ENCODE peak calls at places on chromosomes 3 and 15, in nine cellular contexts. One of them, this sample, is unnamed. For H3K4me1, the result is how much of the 10 kb centered on the place peaks cover.

GRCh38 chr3:101998256-101998926 is 149.1 kb downstream of the NFKBIZ start:
- DNase-seq in heart left ventricle: no peak
- DNase-seq in breast epithelium: no peak
- DNase-seq in cardiac muscle cell: peak
- DNase-seq in SK-N-SH: no peak
- DNase-seq in pancreas: no peak
- DNase-seq in body of pancreas: no peak
- DNase-seq in A549: no peak
- DNase-seq in PC-3: no peak
- DNase-seq in this sample: no peak

GRCh38 chr15:84633311-84634227 is 20.5 kb downstream of the WDR73 start:
- DNase-seq in pancreas: peak
- DNase-seq in A549: no peak
- DNase-seq in cardiac muscle cell: peak
- DNase-seq in breast epithelium: peak
- DNase-seq in heart left ventricle: peak
- DNase-seq in SK-N-SH: peak
- DNase-seq in PC-3: peak
- DNase-seq in body of pancreas: peak
- DNase-seq in this sample: no peak

GRCh38 chr3:14125193-14126016 is 553 bp downstream of the TMEM43 start:
- DNase-seq in body of pancreas: peak
- DNase-seq in PC-3: peak
- DNase-seq in breast epithelium: no peak
- DNase-seq in cardiac muscle cell: peak
- DNase-seq in A549: peak
- DNase-seq in heart left ventricle: peak
- DNase-seq in pancreas: peak
- DNase-seq in SK-N-SH: no peak
- DNase-seq in this sample: peak

GRCh38 chr15:84833447-84833846 is 16.3 kb downstream of the ALPK3 start:
- DNase-seq in SK-N-SH: no peak
- DNase-seq in PC-3: peak
- DNase-seq in breast epithelium: no peak
- DNase-seq in body of pancreas: no peak
- DNase-seq in pancreas: no peak
- DNase-seq in A549: no peak
- DNase-seq in cardiac muscle cell: peak
- DNase-seq in heart left ventricle: no peak
- DNase-seq in this sample: peak

GRCh38 chr3:72375237-72376154 is 472.7 kb downstream of the SHQ1 start:
- DNase-seq in PC-3: no peak
- DNase-seq in heart left ventricle: no peak
- DNase-seq in breast epithelium: no peak
- DNase-seq in SK-N-SH: no peak
- DNase-seq in body of pancreas: no peak
- DNase-seq in pancreas: no peak
- DNase-seq in cardiac muscle cell: no peak
- DNase-seq in A549: no peak
- DNase-seq in this sample: no peak

GRCh38 chr15:69663441-69663840 is 210.8 kb downstream of the RPLP1 start:
- DNase-seq in SK-N-SH: no peak
- DNase-seq in A549: no peak
- DNase-seq in breast epithelium: no peak
- DNase-seq in pancreas: no peak
- DNase-seq in PC-3: no peak
- DNase-seq in cardiac muscle cell: no peak
- DNase-seq in body of pancreas: no peak
- DNase-seq in heart left ventricle: no peak
- DNase-seq in this sample: no peak

GRCh38 chr3:146308222-146308621 is 57.3 kb upstream of the PLSCR4 start:
- DNase-seq in cardiac muscle cell: peak
- DNase-seq in heart left ventricle: no peak
- DNase-seq in breast epithelium: no peak
- DNase-seq in PC-3: peak
- DNase-seq in body of pancreas: no peak
- DNase-seq in pancreas: no peak
- DNase-seq in SK-N-SH: no peak
- DNase-seq in A549: no peak
- DNase-seq in this sample: no peak

GRCh38 chr3:59443618-59444292 is 393.9 kb upstream of the CFAP20DC start:
- DNase-seq in breast epithelium: no peak
- DNase-seq in pancreas: no peak
- DNase-seq in SK-N-SH: no peak
- DNase-seq in A549: no peak
- DNase-seq in PC-3: no peak
- DNase-seq in heart left ventricle: no peak
- DNase-seq in body of pancreas: no peak
- DNase-seq in cardiac muscle cell: no peak
- DNase-seq in this sample: no peak

GRCh38 chr3:28924744-28925360 is 356.0 kb upstream of the RBMS3 start:
- DNase-seq in pancreas: no peak
- DNase-seq in PC-3: peak
- DNase-seq in body of pancreas: no peak
- DNase-seq in SK-N-SH: no peak
- DNase-seq in breast epithelium: no peak
- DNase-seq in cardiac muscle cell: no peak
- DNase-seq in A549: no peak
- DNase-seq in heart left ventricle: no peak
- DNase-seq in this sample: no peak

GRCh38 chr3:71438004-71438685 is 145.4 kb downstream of the FOXP1 start:
- DNase-seq in pancreas: no peak
- DNase-seq in cardiac muscle cell: no peak
- DNase-seq in SK-N-SH: no peak
- DNase-seq in breast epithelium: no peak
- DNase-seq in body of pancreas: no peak
- DNase-seq in A549: no peak
- DNase-seq in heart left ventricle: no peak
- DNase-seq in PC-3: no peak
- DNase-seq in this sample: no peak

GRCh38 chr15:96331141-96331941 is 841 bp downstream of the NR2F2 start:
- DNase-seq in cardiac muscle cell: peak
- DNase-seq in heart left ventricle: peak
- DNase-seq in pancreas: peak
- DNase-seq in breast epithelium: no peak
- DNase-seq in PC-3: peak
- DNase-seq in SK-N-SH: peak
- DNase-seq in A549: no peak
- DNase-seq in body of pancreas: no peak
- DNase-seq in this sample: no peak

GRCh38 chr3:88661433-88661824 is 446.0 kb upstream of the EPHA3 start:
- DNase-seq in A549: no peak
- DNase-seq in breast epithelium: no peak
- DNase-seq in SK-N-SH: no peak
- DNase-seq in cardiac muscle cell: no peak
- DNase-seq in heart left ventricle: no peak
- DNase-seq in PC-3: no peak
- DNase-seq in pancreas: no peak
- DNase-seq in body of pancreas: no peak
- DNase-seq in this sample: no peak

GRCh38 chr3:76652524-76652923 is 387.4 kb upstream of the ROBO2 start:
- DNase-seq in SK-N-SH: no peak
- DNase-seq in breast epithelium: no peak
- DNase-seq in PC-3: no peak
- DNase-seq in pancreas: no peak
- DNase-seq in cardiac muscle cell: no peak
- DNase-seq in heart left ventricle: no peak
- DNase-seq in A549: no peak
- DNase-seq in body of pancreas: no peak
- DNase-seq in this sample: no peak

GRCh38 chr3:171088496-171088895 is 62.0 kb upstream of the SLC2A2 start:
- DNase-seq in cardiac muscle cell: peak
- DNase-seq in SK-N-SH: no peak
- DNase-seq in A549: no peak
- DNase-seq in PC-3: no peak
- DNase-seq in breast epithelium: no peak
- DNase-seq in heart left ventricle: no peak
- DNase-seq in body of pancreas: no peak
- DNase-seq in pancreas: no peak
- DNase-seq in this sample: no peak
- H3K4me3 ChIP-seq in cardiac muscle cell: no peak
- H3K4me3 ChIP-seq in SK-N-SH: no peak
- H3K4me3 ChIP-seq in A549: no peak
- H3K4me3 ChIP-seq in PC-3: no peak
- H3K4me3 ChIP-seq in breast epithelium: no peak
- H3K4me3 ChIP-seq in heart left ventricle: no peak
- H3K4me3 ChIP-seq in body of pancreas: no peak
- H3K4me3 ChIP-seq in pancreas: no peak
- H3K4me3 ChIP-seq in this sample: no peak

GRCh38 chr15:100694381-100695012 is 92.1 kb downstream of the ASB7 start:
- DNase-seq in SK-N-SH: no peak
- DNase-seq in pancreas: no peak
- DNase-seq in heart left ventricle: no peak
- DNase-seq in cardiac muscle cell: peak
- DNase-seq in A549: no peak
- DNase-seq in breast epithelium: no peak
- DNase-seq in PC-3: no peak
- DNase-seq in body of pancreas: no peak
- DNase-seq in this sample: no peak
- H3K27ac ChIP-seq in SK-N-SH: no peak
- H3K27ac ChIP-seq in pancreas: no peak
- H3K27ac ChIP-seq in heart left ventricle: peak
- H3K27ac ChIP-seq in cardiac muscle cell: no peak
- H3K27ac ChIP-seq in A549: no peak
- H3K27ac ChIP-seq in breast epithelium: peak
- H3K27ac ChIP-seq in PC-3: peak
- H3K27ac ChIP-seq in body of pancreas: no peak
- H3K27ac ChIP-seq in this sample: no peak

DNA sequence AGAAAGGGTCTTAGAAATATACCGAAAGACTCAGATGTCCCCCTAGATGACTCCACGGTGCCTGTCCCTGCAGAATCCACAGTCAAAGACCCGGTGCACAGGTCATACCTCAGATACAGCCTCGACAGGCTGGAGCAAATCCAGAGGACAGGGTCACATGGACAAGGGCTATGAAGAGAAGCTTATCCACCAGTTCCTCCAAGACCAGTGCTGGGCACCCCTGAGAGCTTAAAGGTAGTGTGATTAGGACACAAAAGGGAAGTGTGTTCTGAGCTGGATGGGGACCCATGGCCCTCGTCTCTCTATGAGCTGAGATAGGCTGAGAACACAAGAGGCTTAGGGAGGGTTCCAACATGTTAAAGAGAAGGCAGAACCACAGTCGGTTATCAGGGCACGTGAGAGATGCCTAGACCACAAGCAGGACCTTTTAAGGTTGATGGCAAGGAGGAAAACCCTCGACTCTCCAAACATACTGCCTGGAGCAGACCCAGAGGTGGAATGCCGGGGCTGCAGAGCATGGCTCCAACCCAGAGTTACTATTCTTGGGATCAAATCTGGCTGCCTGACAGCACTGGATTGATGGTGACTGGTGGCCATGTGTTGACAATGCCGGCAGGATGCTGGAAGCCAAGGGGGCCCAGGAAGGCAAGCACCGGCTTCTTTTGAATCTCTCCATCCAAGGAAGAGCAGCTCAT is 46.9 kb downstream of the ADCY5 start:
- DNase-seq in breast epithelium: no peak
- DNase-seq in body of pancreas: no peak
- DNase-seq in A549: no peak
- DNase-seq in heart left ventricle: peak
- DNase-seq in PC-3: no peak
- DNase-seq in pancreas: no peak
- DNase-seq in cardiac muscle cell: no peak
- DNase-seq in SK-N-SH: no peak
- DNase-seq in this sample: peak
- H3K4me1 ChIP-seq in breast epithelium: under half
- H3K4me1 ChIP-seq in body of pancreas: under half
- H3K4me1 ChIP-seq in A549: under half
- H3K4me1 ChIP-seq in heart left ventricle: half or more
- H3K4me1 ChIP-seq in PC-3: under half
- H3K4me1 ChIP-seq in pancreas: under half
- H3K4me1 ChIP-seq in cardiac muscle cell: half or more
- H3K4me1 ChIP-seq in SK-N-SH: under half
- H3K4me1 ChIP-seq in this sample: half or more

GRCh38 chr3:66497982-66498671 is 2.7 kb downstream of the LRIG1 start:
- DNase-seq in SK-N-SH: no peak
- DNase-seq in body of pancreas: no peak
- DNase-seq in heart left ventricle: no peak
- DNase-seq in A549: no peak
- DNase-seq in cardiac muscle cell: no peak
- DNase-seq in PC-3: no peak
- DNase-seq in pancreas: no peak
- DNase-seq in breast epithelium: no peak
- DNase-seq in this sample: no peak

GRCh38 chr3:66498718-66499611 is 1.9 kb downstream of the LRIG1 start:
- DNase-seq in body of pancreas: no peak
- DNase-seq in PC-3: no peak
- DNase-seq in breast epithelium: no peak
- DNase-seq in heart left ventricle: peak
- DNase-seq in pancreas: no peak
- DNase-seq in A549: no peak
- DNase-seq in SK-N-SH: no peak
- DNase-seq in cardiac muscle cell: no peak
- DNase-seq in this sample: no peak

GRCh38 chr3:66495633-66496032 is 5.2 kb downstream of the LRIG1 start:
- DNase-seq in body of pancreas: no peak
- DNase-seq in heart left ventricle: peak
- DNase-seq in PC-3: no peak
- DNase-seq in SK-N-SH: no peak
- DNase-seq in A549: no peak
- DNase-seq in breast epithelium: no peak
- DNase-seq in pancreas: no peak
- DNase-seq in cardiac muscle cell: no peak
- DNase-seq in this sample: no peak

GRCh38 chr3:66496731-66497130 is 4.1 kb downstream of the LRIG1 start:
- DNase-seq in body of pancreas: no peak
- DNase-seq in cardiac muscle cell: no peak
- DNase-seq in pancreas: no peak
- DNase-seq in A549: no peak
- DNase-seq in breast epithelium: no peak
- DNase-seq in SK-N-SH: no peak
- DNase-seq in heart left ventricle: no peak
- DNase-seq in PC-3: no peak
- DNase-seq in this sample: no peak

GRCh38 chr3:66497288-66497972 is 3.4 kb downstream of the LRIG1 start:
- DNase-seq in breast epithelium: no peak
- DNase-seq in PC-3: no peak
- DNase-seq in body of pancreas: no peak
- DNase-seq in SK-N-SH: no peak
- DNase-seq in pancreas: no peak
- DNase-seq in A549: no peak
- DNase-seq in heart left ventricle: no peak
- DNase-seq in cardiac muscle cell: no peak
- DNase-seq in this sample: no peak
- H3K4me3 ChIP-seq in breast epithelium: peak
- H3K4me3 ChIP-seq in PC-3: no peak
- H3K4me3 ChIP-seq in body of pancreas: no peak
- H3K4me3 ChIP-seq in SK-N-SH: no peak
- H3K4me3 ChIP-seq in pancreas: peak
- H3K4me3 ChIP-seq in A549: no peak
- H3K4me3 ChIP-seq in heart left ventricle: peak
- H3K4me3 ChIP-seq in cardiac muscle cell: no peak
- H3K4me3 ChIP-seq in this sample: no peak

GRCh38 chr15:22786868-22787698 is 639 bp downstream of the NIPA1 start:
- DNase-seq in body of pancreas: peak
- DNase-seq in SK-N-SH: peak
- DNase-seq in PC-3: peak
- DNase-seq in pancreas: peak
- DNase-seq in heart left ventricle: peak
- DNase-seq in cardiac muscle cell: peak
- DNase-seq in A549: peak
- DNase-seq in breast epithelium: no peak
- DNase-seq in this sample: no peak
- H3K27ac ChIP-seq in body of pancreas: peak
- H3K27ac ChIP-seq in SK-N-SH: peak
- H3K27ac ChIP-seq in PC-3: peak
- H3K27ac ChIP-seq in pancreas: peak
- H3K27ac ChIP-seq in heart left ventricle: peak
- H3K27ac ChIP-seq in cardiac muscle cell: peak
- H3K27ac ChIP-seq in A549: peak
- H3K27ac ChIP-seq in breast epithelium: peak
- H3K27ac ChIP-seq in this sample: peak

GRCh38 chr3:184085389-184085852 is 11.4 kb upstream of the HTR3E start:
- DNase-seq in pancreas: no peak
- DNase-seq in A549: no peak
- DNase-seq in SK-N-SH: no peak
- DNase-seq in PC-3: peak
- DNase-seq in breast epithelium: no peak
- DNase-seq in cardiac muscle cell: peak
- DNase-seq in body of pancreas: no peak
- DNase-seq in heart left ventricle: no peak
- DNase-seq in this sample: no peak
- H3K4me1 ChIP-seq in pancreas: under half
- H3K4me1 ChIP-seq in A549: under half
- H3K4me1 ChIP-seq in SK-N-SH: under half
- H3K4me1 ChIP-seq in PC-3: under half
- H3K4me1 ChIP-seq in breast epithelium: under half
- H3K4me1 ChIP-seq in cardiac muscle cell: under half
- H3K4me1 ChIP-seq in body of pancreas: under half
- H3K4me1 ChIP-seq in heart left ventricle: under half
- H3K4me1 ChIP-seq in this sample: under half